ENCODE peak calls at places on chromosomes 1 and 21, in five cellular contexts. One of them, this sample, is unnamed.

GRCh38 chr1:165762725-165763124 is 5.9 kb downstream of the TMCO1 start:
- DNase-seq in iris pigment epithelial cell: no peak
- DNase-seq in ACHN: no peak
- DNase-seq in fibroblast of villous mesenchyme: no peak
- DNase-seq in hypothalamus: no peak
- DNase-seq in this sample: no peak

GRCh38 chr1:151773698-151774097 is 10.4 kb upstream of the MRPL9 start:
- DNase-seq in iris pigment epithelial cell: peak
- DNase-seq in ACHN: peak
- DNase-seq in fibroblast of villous mesenchyme: no peak
- DNase-seq in hypothalamus: no peak
- DNase-seq in this sample: no peak

GRCh38 chr1:60970081-60970509 is 112.3 kb upstream of the NFIA start:
- DNase-seq in iris pigment epithelial cell: peak
- DNase-seq in ACHN: no peak
- DNase-seq in fibroblast of villous mesenchyme: peak
- DNase-seq in hypothalamus: no peak
- DNase-seq in this sample: no peak

GRCh38 chr1:31812158-31812829 is 3.5 kb downstream of the SPOCD1 start:
- DNase-seq in iris pigment epithelial cell: no peak
- DNase-seq in ACHN: no peak
- DNase-seq in fibroblast of villous mesenchyme: no peak
- DNase-seq in hypothalamus: no peak
- DNase-seq in this sample: no peak

GRCh38 chr1:175839678-175840669 is 96.6 kb upstream of the TNR start:
- DNase-seq in iris pigment epithelial cell: peak
- DNase-seq in ACHN: no peak
- DNase-seq in fibroblast of villous mesenchyme: peak
- DNase-seq in hypothalamus: no peak
- DNase-seq in this sample: no peak

GRCh38 chr1:76281306-76281705 is 206.8 kb downstream of the ST6GALNAC3 start:
- DNase-seq in iris pigment epithelial cell: no peak
- DNase-seq in ACHN: no peak
- DNase-seq in fibroblast of villous mesenchyme: no peak
- DNase-seq in hypothalamus: peak
- DNase-seq in this sample: no peak

GRCh38 chr1:233090706-233091494 is 140.5 kb downstream of the NTPCR start:
- DNase-seq in iris pigment epithelial cell: no peak
- DNase-seq in ACHN: no peak
- DNase-seq in fibroblast of villous mesenchyme: no peak
- DNase-seq in hypothalamus: no peak
- DNase-seq in this sample: no peak

GRCh38 chr1:164675342-164675904 is 116.4 kb downstream of the PBX1 start:
- DNase-seq in iris pigment epithelial cell: peak
- DNase-seq in ACHN: no peak
- DNase-seq in fibroblast of villous mesenchyme: no peak
- DNase-seq in hypothalamus: no peak
- DNase-seq in this sample: no peak

GRCh38 chr1:164559342-164560070 is 522 bp downstream of the PBX1 start:
- DNase-seq in iris pigment epithelial cell: peak
- DNase-seq in ACHN: peak
- DNase-seq in fibroblast of villous mesenchyme: peak
- DNase-seq in hypothalamus: peak
- DNase-seq in this sample: peak

GRCh38 chr21:41712730-41713129 is 54.1 kb downstream of the RIPK4 start:
- DNase-seq in iris pigment epithelial cell: no peak
- DNase-seq in ACHN: no peak
- DNase-seq in fibroblast of villous mesenchyme: no peak
- DNase-seq in hypothalamus: no peak
- DNase-seq in this sample: no peak

This sample was measured in H9.